ENCODE peak calls at places on chromosome 5, in six cellular contexts. U is endothelial cell of umbilical vein, M is fibroblast of lung, K is BE2C, C is cardiac fibroblast, D is endodermal cell. G is an unnamed sample.

GRCh38 chr5:139146809-139147742 is 51.1 kb downstream of the SIL1 start:
- DNase-seq in U (no peak), M (no peak), D (no peak), C (peak; percentile 57), K (no peak), G (no peak)

GRCh38 chr5:112116372-112116771 is 302.7 kb downstream of the EPB41L4A start:
- DNase-seq in C (peak; percentile 12), D (no peak), M (no peak), U (no peak), K (no peak), G (no peak)

GRCh38 chr5:131783874-131784273 is 12.9 kb downstream of the FNIP1 start:
- DNase-seq in D (no peak), C (no peak), K (no peak), U (no peak), M (no peak), G (no peak)

GRCh38 chr5:39200081-39200480 is 19.3 kb downstream of the FYB1 start:
- DNase-seq in D (no peak), U (no peak), K (no peak), C (no peak), M (no peak), G (no peak)

GRCh38 chr5:122576266-122577016 is 198.4 kb upstream of the SNX2 start:
- DNase-seq in M (no peak), K (no peak), U (no peak), C (no peak), D (no peak), G (no peak)

GRCh38 chr5:164235176-164235914 is 729.9 kb downstream of the MAT2B start:
- DNase-seq in U (peak; percentile 88), M (peak; percentile 95), C (peak; percentile 94), K (no peak), D (no peak), G (peak; percentile 7)

GRCh38 chr5:176995896-176996767 is 10.4 kb downstream of the UIMC1 start:
- DNase-seq in D (no peak), K (no peak), U (peak; percentile 86), C (peak; percentile 86), M (peak; percentile 60), G (peak; percentile 55)

GRCh38 chr5:33049298-33049697 is 338.2 kb downstream of the NPR3 start:
- DNase-seq in C (no peak), D (no peak), U (no peak), M (no peak), K (no peak), G (no peak)

GRCh38 chr5:95892784-95893354 is 68.8 kb downstream of the ELL2 start:
- DNase-seq in U (peak; percentile 51), C (peak; percentile 64), K (peak; percentile 51), M (peak; percentile 68), D (peak; percentile 80), G (no peak)

GRCh38 chr5:172559004-172559932 is 81.8 kb upstream of the NEURL1B start:
- DNase-seq in M (peak; percentile 95), D (no peak), C (peak; percentile 93), U (no peak), K (no peak), G (peak; percentile 65)

GRCh38 chr5:123881791-123882244 is 369.8 kb downstream of the CSNK1G3 start:
- DNase-seq in C (peak; percentile 58), U (peak; percentile 90), D (no peak), M (peak; percentile 81), K (no peak), G (peak; percentile 7)

GRCh38 chr5:36442352-36442751 is 140.7 kb upstream of the RANBP3L start:
- DNase-seq in K (no peak), M (no peak), D (no peak), U (no peak), C (no peak), G (no peak)
- H3K4me3 ChIP-seq in K (no peak overlapping the region), M (no peak overlapping the region), D (no peak overlapping the region), U (no peak overlapping the region), C (no peak overlapping the region), G (no peak overlapping the region)

GRCh38 chr5:170300361-170301013 is 2.9 kb upstream of the LCP2 start:
- DNase-seq in M (no peak), C (no peak), D (no peak), U (no peak), K (no peak), G (no peak)

GRCh38 chr5:170297589-170298462 is at the start of gene LCP2:
- DNase-seq in C (no peak), D (no peak), U (no peak), K (no peak), M (no peak), G (no peak)

GRCh38 chr5:170296036-170296934 is 1.3 kb downstream of the LCP2 start:
- DNase-seq in M (no peak), U (no peak), D (no peak), C (no peak), K (no peak), G (no peak)

GRCh38 chr5:170293273-170293672 is 4.3 kb downstream of the LCP2 start:
- DNase-seq in U (no peak), M (no peak), C (no peak), K (no peak), D (no peak), G (no peak)

DNA sequence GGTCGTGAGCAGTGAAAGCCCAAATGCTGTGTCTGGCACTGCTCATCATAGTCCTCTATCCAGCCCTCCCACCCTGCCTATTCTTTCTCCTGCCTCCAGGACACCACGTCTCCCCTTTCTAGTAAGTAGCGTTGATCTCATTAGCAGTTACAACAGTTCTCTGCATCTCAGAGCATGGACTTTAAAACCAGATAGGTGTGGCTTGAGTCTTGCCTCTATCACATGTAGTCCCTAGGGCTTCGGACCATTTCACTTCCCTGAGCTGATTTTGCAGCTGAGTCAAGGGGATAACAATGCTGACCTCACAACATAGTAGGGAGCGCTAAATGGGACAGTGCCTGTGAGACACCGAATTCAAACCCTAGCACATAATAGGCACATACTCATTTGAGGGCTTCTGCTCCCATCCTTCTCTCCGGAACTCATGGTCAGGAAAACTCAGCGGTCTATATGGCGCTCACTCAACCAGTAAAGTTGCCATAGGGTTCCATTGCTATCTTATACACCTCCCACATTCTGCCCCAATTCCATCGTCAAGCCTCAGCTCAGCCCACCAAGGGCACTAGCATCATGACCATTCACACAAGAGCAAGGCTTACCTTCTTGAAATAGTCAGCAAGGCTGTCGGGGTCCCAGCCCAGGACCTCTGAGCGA is 515 bp downstream of the LCP2 start:
- DNase-seq in C (no peak), K (no peak), U (no peak), M (no peak), D (no peak), G (no peak)
- H3K4me3 ChIP-seq in C (no peak overlapping the region), K (no peak overlapping the region), U (no peak overlapping the region), M (no peak overlapping the region), D (no peak overlapping the region), G (no peak overlapping the region)

GRCh38 chr5:109645591-109646236 is 44.0 kb upstream of the MAN2A1 start:
- DNase-seq in D (peak; percentile 80), M (no peak), C (no peak), U (no peak), K (peak; percentile 77), G (no peak)
- H3K4me3 ChIP-seq in D (no peak overlapping the region), M (no peak overlapping the region), C (no peak overlapping the region), U (no peak overlapping the region), K (no peak overlapping the region), G (no peak overlapping the region)

GRCh38 chr5:73370620-73371583 is 77.7 kb downstream of the FOXD1 start:
- DNase-seq in D (peak; percentile 65), C (peak; percentile 44), K (peak; percentile 25), U (peak; percentile 97), M (peak; percentile 96), G (peak; percentile 63)
- H3K4me3 ChIP-seq in D (no peak overlapping the region), C (no peak overlapping the region), K (no peak overlapping the region), U (no peak overlapping the region), M (no peak overlapping the region), G (no peak overlapping the region)

GRCh38 chr5:178310130-178310865 is 77.7 kb upstream of the PHYKPL start:
- DNase-seq in M (no peak), D (peak; percentile 46), C (no peak), K (no peak), U (no peak), G (no peak)

GRCh38 chr5:178314066-178314660 is 81.6 kb upstream of the PHYKPL start:
- DNase-seq in C (no peak), U (no peak), M (no peak), D (peak; percentile 19), K (no peak), G (no peak)

GRCh38 chr5:178314961-178315820 is 82.6 kb upstream of the PHYKPL start:
- DNase-seq in K (no peak), M (no peak), U (no peak), C (no peak), D (peak; percentile 42), G (no peak)

GRCh38 chr5:178312900-178313299 is 80.3 kb upstream of the PHYKPL start:
- DNase-seq in D (no peak), U (no peak), K (no peak), M (no peak), C (peak; percentile 11), G (no peak)

GRCh38 chr5:178313316-178313715 is 80.7 kb upstream of the PHYKPL start:
- DNase-seq in M (no peak), U (no peak), C (no peak), K (no peak), D (peak; percentile 40), G (no peak)
- H3K4me3 ChIP-seq in M (no peak overlapping the region), U (no peak overlapping the region), C (no peak overlapping the region), K (no peak overlapping the region), D (no peak overlapping the region), G (no peak overlapping the region)